ENCODE peak calls at places on chromosomes 3 and 15, in eight cellular contexts. Z is right lobe of liver; P is sigmoid colon; F is CD8-positive, alpha-beta memory T cell; A is AG04450; U is psoas muscle; X is spleen; K is mammary epithelial cell. M is an unnamed sample.

GRCh38 chr3:46495901-46496456 is 1.8 kb upstream of the RTP3 start:
- DNase-seq in Z (no peak), P (no peak), F (no peak), A (peak; percentile 72), U (no peak), X (no peak), K (peak; percentile 77), M (no peak)

GRCh38 chr15:39517122-39517855 is 63.6 kb upstream of the THBS1 start:
- DNase-seq in Z (no peak), P (no peak), F (no peak), A (no peak), U (no peak), X (no peak), K (no peak), M (no peak)

GRCh38 chr3:20837676-20838302 is 651.8 kb upstream of the SGO1 start:
- DNase-seq in Z (no peak), P (no peak), F (no peak), A (no peak), U (no peak), X (no peak), K (no peak), M (no peak)

GRCh38 chr3:111932962-111933361 is 45.9 kb upstream of the ABHD10 start:
- DNase-seq in Z (no peak), P (no peak), F (no peak), A (no peak), U (no peak), X (no peak), K (no peak), M (no peak)

GRCh38 chr3:152300029-152300764 is 31.5 kb downstream of the MBNL1 start:
- DNase-seq in Z (no peak), P (no peak), F (no peak), A (no peak), U (no peak), X (no peak), K (no peak), M (no peak)

GRCh38 chr3:141401095-141401494 is 32.8 kb downstream of the ZBTB38 start:
- DNase-seq in Z (no peak), P (no peak), F (no peak), A (no peak), U (no peak), X (no peak), K (no peak), M (no peak)

GRCh38 chr3:69827127-69827526 is 87.9 kb downstream of the MITF start:
- DNase-seq in Z (no peak), P (no peak), F (no peak), A (no peak), U (no peak), X (no peak), K (no peak), M (no peak)

GRCh38 chr15:57727031-57727430 is 20.5 kb downstream of the POLR2M start:
- DNase-seq in Z (no peak), P (no peak), F (no peak), A (no peak), U (no peak), X (no peak), K (peak; percentile 96), M (no peak)

GRCh38 chr15:60555291-60555690 is 76.3 kb upstream of the ICE2 start:
- DNase-seq in Z (no peak), P (no peak), F (no peak), A (no peak), U (no peak), X (no peak), K (no peak), M (no peak)

GRCh38 chr3:61894988-61895935 is 333.9 kb downstream of the PTPRG start:
- DNase-seq in Z (no peak), P (peak; percentile 85), F (no peak), A (peak; percentile 58), U (peak; percentile 37), X (no peak), K (peak; percentile 96), M (peak; percentile 92)

GRCh38 chr15:49288411-49288810 is 118.4 kb downstream of the GALK2 start:
- DNase-seq in Z (no peak), P (no peak), F (no peak), A (no peak), U (no peak), X (no peak), K (no peak), M (no peak)

GRCh38 chr3:15470261-15470660 is 42.9 kb downstream of the EAF1 start:
- DNase-seq in Z (no peak), P (no peak), F (no peak), A (no peak), U (no peak), X (no peak), K (no peak), M (no peak)

GRCh38 chr15:58387130-58387529 is 44.7 kb upstream of the LIPC start:
- DNase-seq in Z (no peak), P (no peak), F (no peak), A (peak; percentile 21), U (no peak), X (no peak), K (peak; percentile 50), M (no peak)

GRCh38 chr3:107426223-107426622 is 49.0 kb downstream of the CCDC54 start:
- DNase-seq in Z (no peak), P (no peak), F (no peak), A (no peak), U (no peak), X (no peak), K (no peak), M (no peak)

GRCh38 chr3:169232863-169233262 is 430.6 kb downstream of the MECOM start:
- DNase-seq in Z (no peak), P (no peak), F (no peak), A (no peak), U (no peak), X (no peak), K (no peak), M (no peak)

GRCh38 chr15:60555814-60556213 is 76.9 kb upstream of the ICE2 start:
- DNase-seq in Z (no peak), P (no peak), F (no peak), A (no peak), U (no peak), X (no peak), K (no peak), M (no peak)

GRCh38 chr3:127288921-127289645 is 1.2 kb upstream of the PRR20G start:
- DNase-seq in Z (no peak), P (no peak), F (no peak), A (no peak), U (no peak), X (no peak), K (no peak), M (no peak)

GRCh38 chr15:74983725-74984231 is 11.6 kb upstream of the SCAMP5 start:
- DNase-seq in Z (no peak), P (no peak), F (no peak), A (no peak), U (no peak), X (peak; percentile 10), K (peak; percentile 68), M (no peak)

GRCh38 chr3:191982481-191982880 is 521.5 kb downstream of the PYDC2 start:
- DNase-seq in Z (no peak), P (no peak), F (no peak), A (no peak), U (no peak), X (no peak), K (no peak), M (no peak)

GRCh38 chr15:59372352-59373211 is at the start of gene MYO1E:
- DNase-seq in Z (peak; percentile 93), P (peak; percentile 97), F (no peak), A (peak; percentile 94), U (peak; percentile 81), X (peak; percentile 86), K (peak; percentile 98), M (peak; percentile 75)

GRCh38 chr15:65215496-65215895 is 4.2 kb upstream of the CILP start:
- DNase-seq in Z (no peak), P (no peak), F (no peak), A (no peak), U (no peak), X (no peak), K (no peak), M (no peak)

GRCh38 chr3:187276397-187277128 is 15.0 kb downstream of the MASP1 start:
- DNase-seq in Z (peak; percentile 57), P (no peak), F (no peak), A (no peak), U (no peak), X (no peak), K (no peak), M (no peak)

GRCh38 chr15:90479656-90480055 is 50.1 kb upstream of the CRTC3 start:
- DNase-seq in Z (no peak), P (no peak), F (no peak), A (no peak), U (no peak), X (no peak), K (peak; percentile 91), M (no peak)

GRCh38 chr3:192930585-192930984 is 12.9 kb upstream of the MB21D2 start:
- DNase-seq in Z (no peak), P (no peak), F (no peak), A (no peak), U (no peak), X (no peak), K (peak; percentile 52), M (no peak)

GRCh38 chr3:118055381-118055780 is 979.3 kb downstream of the IGSF11 start:
- DNase-seq in Z (no peak), P (no peak), F (no peak), A (peak; percentile 30), U (no peak), X (no peak), K (no peak), M (no peak)
- H3K9me3 ChIP-seq in Z (peaks cover 3% of the 10 kb centered on the region), P (no peaks in the 10 kb centered on the region), F (no peaks in the 10 kb centered on the region), A (no peaks in the 10 kb centered on the region), U (peaks cover 5% of the 10 kb centered on the region), X (no peaks in the 10 kb centered on the region), K (no peaks in the 10 kb centered on the region), M (peaks cover 1% of the 10 kb centered on the region)

GRCh38 chr3:120093923-120094775 is at the start of gene GSK3B:
- DNase-seq in Z (peak; percentile 86), P (peak; percentile 90), F (peak; percentile 97), A (no peak), U (no peak), X (peak; percentile 99), K (peak; percentile 86), M (peak; percentile 99)
- H3K27me3 ChIP-seq in Z (no peaks in the 10 kb centered on the region), P (no peaks in the 10 kb centered on the region), F (no peaks in the 10 kb centered on the region), A (no peaks in the 10 kb centered on the region), U (no peaks in the 10 kb centered on the region), X (no peaks in the 10 kb centered on the region), K (no peaks in the 10 kb centered on the region), M (no peaks in the 10 kb centered on the region)

DNA sequence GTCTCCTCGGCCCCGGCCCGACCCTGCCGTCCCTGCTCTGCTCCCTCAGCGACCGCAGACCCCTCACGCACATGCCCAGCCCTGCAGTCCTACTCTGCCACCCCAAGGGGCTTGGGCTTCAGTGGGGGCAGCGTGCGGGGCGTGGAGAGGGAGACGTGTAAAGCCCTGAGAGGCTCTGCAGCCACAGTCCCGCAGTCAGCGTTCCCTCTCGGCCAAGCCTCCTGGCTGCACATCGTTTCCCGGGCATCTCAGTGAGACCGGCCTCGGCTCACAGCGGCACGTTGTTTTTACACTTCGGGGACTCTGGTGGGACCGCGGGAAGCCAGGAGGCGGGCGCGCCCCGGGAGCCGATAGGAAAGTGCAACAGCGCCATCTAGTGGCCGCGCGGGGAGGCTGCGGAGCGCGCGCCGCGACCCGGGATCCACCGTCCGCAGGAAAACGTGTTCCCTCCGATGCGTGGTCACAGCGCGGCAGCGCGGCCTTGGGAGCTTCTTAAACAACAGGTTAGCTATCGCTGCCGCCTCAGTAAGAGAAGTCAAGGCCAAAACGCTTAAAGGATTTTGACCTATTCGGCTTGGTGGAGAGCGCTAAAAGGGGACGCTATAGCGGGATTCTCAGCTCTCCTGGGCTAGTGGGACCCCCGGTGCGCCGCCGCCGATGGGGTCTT is 226.8 kb upstream of the IGF1R start:
- DNase-seq in Z (peak; percentile 69), P (peak; percentile 87), F (peak; percentile 26), A (no peak), U (peak; percentile 73), X (peak; percentile 89), K (peak; percentile 24), M (peak; percentile 76)
- H3K4me3 ChIP-seq in Z (no peak overlapping the region), P (peak overlapping the region; percentile 20), F (peak overlapping the region; percentile 30), A (peak overlapping the region; percentile 20), U (peak overlapping the region; percentile 44), X (no peak overlapping the region), K (no peak overlapping the region), M (peak overlapping the region; percentile 33)

GRCh38 chr3:43015572-43016512 is 36.7 kb downstream of the GASK1A start:
- DNase-seq in Z (no peak), P (no peak), F (peak; percentile 5), A (no peak), U (no peak), X (peak; percentile 22), K (no peak), M (no peak)
- H3K9me3 ChIP-seq in Z (no peaks in the 10 kb centered on the region), P (no peaks in the 10 kb centered on the region), F (peaks cover 63% of the 10 kb centered on the region), A (peaks cover 21% of the 10 kb centered on the region), U (no peaks in the 10 kb centered on the region), X (peaks cover 35% of the 10 kb centered on the region), K (peaks cover 19% of the 10 kb centered on the region), M (peaks cover 12% of the 10 kb centered on the region)